ENCODE peak calls at places on chromosome 6, in five cellular contexts. J is AG04450, C is IMR-90, Q is pancreas, Z is ovary. S is an unnamed sample.

GRCh38 chr6:87146363-87146762 is 9.0 kb upstream of the ZNF292 start:
- DNase-seq in Z (no peak), C (no peak), Q (no peak), J (no peak), S (no peak)

GRCh38 chr6:14681699-14682487 is 564.0 kb upstream of the JARID2 start:
- DNase-seq in Z (no peak), C (no peak), J (no peak), Q (no peak), S (no peak)

GRCh38 chr6:110055387-110055735 is 77.2 kb downstream of the GPR6 start:
- DNase-seq in Q (no peak), Z (no peak), C (no peak), J (no peak), S (no peak)

GRCh38 chr6:139605350-139605749 is 230.9 kb upstream of the CITED2 start:
- DNase-seq in J (peak; percentile 68), C (peak; percentile 92), Q (no peak), Z (no peak), S (peak; percentile 55)

GRCh38 chr6:168188310-168188973 is 109.4 kb upstream of the FRMD1 start:
- DNase-seq in C (no peak), Q (no peak), J (no peak), Z (no peak), S (no peak)

GRCh38 chr6:98416027-98416426 is 418.3 kb upstream of the POU3F2 start:
- DNase-seq in Z (no peak), Q (no peak), C (no peak), J (no peak), S (peak; percentile 1)

GRCh38 chr6:1124885-1125284 is 187.0 kb upstream of the FOXQ1 start:
- DNase-seq in J (no peak), Q (no peak), Z (no peak), C (no peak), S (peak; percentile 71)

GRCh38 chr6:168413856-168414255 is 27.1 kb upstream of the SMOC2 start:
- DNase-seq in J (no peak), Z (no peak), C (no peak), Q (no peak), S (no peak)

GRCh38 chr6:163825033-163825432 is 410.5 kb downstream of the QKI start:
- DNase-seq in J (no peak), C (peak; percentile 76), Z (no peak), Q (no peak), S (peak; percentile 26)

GRCh38 chr6:44642870-44643522 is 255.5 kb downstream of the CDC5L start:
- DNase-seq in J (no peak), C (peak; percentile 18), Z (no peak), Q (no peak), S (peak; percentile 37)

GRCh38 chr6:31765910-31766794 is 3.7 kb downstream of the SAPCD1 start:
- DNase-seq in Q (peak; percentile 70), C (no peak), J (no peak), Z (no peak), S (no peak)

GRCh38 chr6:139316622-139317317 is 25.0 kb upstream of the TXLNB start:
- DNase-seq in J (no peak), C (no peak), Q (no peak), Z (no peak), S (no peak)

GRCh38 chr6:14270925-14271791 is 153.6 kb downstream of the CD83 start:
- DNase-seq in J (peak; percentile 20), Q (no peak), C (peak; percentile 74), Z (no peak), S (peak; percentile 100)

GRCh38 chr6:160534050-160534696 is 129.9 kb downstream of the LPA start:
- DNase-seq in Z (peak; percentile 62), J (no peak), C (peak; percentile 24), Q (peak; percentile 56), S (peak; percentile 33)

GRCh38 chr6:1424306-1424927 is 35.0 kb downstream of the FOXF2 start:
- DNase-seq in Z (no peak), J (no peak), C (peak; percentile 77), Q (no peak), S (peak; percentile 58)

GRCh38 chr6:36715469-36715868 is 17.8 kb downstream of the RAB44 start:
- DNase-seq in Z (no peak), J (no peak), C (no peak), Q (no peak), S (no peak)

GRCh38 chr6:16482702-16483314 is 244.4 kb downstream of the GMPR start:
- DNase-seq in J (no peak), C (no peak), Z (no peak), Q (no peak), S (no peak)

GRCh38 chr6:48826884-48827701 is 636.0 kb downstream of the MMUT start:
- DNase-seq in Q (no peak), J (peak; percentile 67), C (peak; percentile 97), Z (no peak), S (peak; percentile 99)

GRCh38 chr6:166618866-166619761 is 7.9 kb downstream of the RPS6KA2 start:
- DNase-seq in C (peak; percentile 87), J (no peak), Q (no peak), Z (no peak), S (no peak)

GRCh38 chr6:168060521-168060931 is 18.5 kb downstream of the FRMD1 start:
- DNase-seq in J (peak; percentile 16), Z (peak; percentile 66), Q (peak; percentile 89), C (peak; percentile 43), S (peak; percentile 23)

GRCh38 chr6:147126618-147127022 is 77.6 kb upstream of the STXBP5 start:
- DNase-seq in C (no peak), Q (no peak), J (no peak), Z (no peak), S (no peak)

DNA sequence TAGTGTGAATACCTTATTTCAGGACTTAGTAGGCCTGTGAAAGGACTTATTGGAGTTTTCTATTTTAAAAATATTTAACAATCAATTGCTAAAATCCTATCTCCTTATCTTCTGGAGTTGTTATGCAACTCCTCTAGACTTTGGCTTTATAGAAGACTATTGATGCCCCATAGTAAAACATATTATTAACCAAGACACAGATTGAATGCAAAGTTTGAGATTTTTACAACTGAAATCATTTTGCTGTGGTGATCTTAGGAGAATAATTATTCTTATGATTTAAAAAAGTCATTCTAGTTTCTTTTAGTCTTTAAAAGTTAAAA is 4.5 kb downstream of the HEY2 start:
- DNase-seq in Z (no peak), Q (no peak), J (no peak), C (no peak), S (no peak)
- TF ChIP-seq CTCF in Z (no peak), Q (no peak), J (no peak), C (no peak), S (no peak)

DNA sequence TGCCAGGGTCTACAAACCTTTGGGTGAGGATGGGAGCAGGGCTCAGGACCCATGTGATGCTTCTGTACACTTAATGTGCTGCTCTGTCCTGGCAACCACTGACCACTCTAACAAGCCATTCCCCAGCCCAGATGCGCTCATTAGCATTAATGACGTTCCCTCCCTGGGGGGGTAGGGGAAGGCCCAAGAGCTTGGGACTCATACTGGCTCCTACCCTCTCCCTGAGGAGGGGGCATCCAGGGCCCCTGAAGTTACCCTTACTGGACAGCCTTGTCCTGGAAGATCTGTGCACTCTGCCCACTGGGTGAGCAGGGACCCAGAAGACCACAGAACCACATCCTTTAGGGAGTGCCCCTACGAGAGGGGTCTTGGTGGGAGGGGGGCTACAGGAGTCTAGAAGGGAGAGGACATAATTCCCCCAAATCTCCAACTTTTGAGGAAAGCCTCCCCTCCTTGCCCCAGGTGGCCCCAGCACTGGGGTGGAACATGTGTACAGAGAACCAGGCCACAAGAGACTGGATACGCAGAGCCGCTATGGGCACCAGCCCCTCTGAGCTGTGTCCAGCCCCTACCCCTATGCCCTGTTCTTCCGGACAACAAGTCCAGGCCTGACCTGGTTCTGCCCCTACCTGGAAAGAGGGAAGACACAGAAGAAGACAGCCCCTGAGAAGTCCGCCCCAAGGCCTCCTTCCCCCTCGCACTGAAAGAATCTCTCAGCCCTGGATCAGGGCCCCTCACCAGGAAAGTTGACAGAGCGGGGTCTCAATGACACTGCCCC is 1.4 kb downstream of the TEAD3 start:
- DNase-seq in Q (no peak), Z (peak; percentile 47), J (no peak), C (peak; percentile 38), S (peak; percentile 30)
- H3K4me3 ChIP-seq in Q (peak overlapping the region; percentile 52), Z (peak overlapping the region; percentile 95), J (peak overlapping the region; percentile 78), C (peak overlapping the region; percentile 63), S (peak overlapping the region; percentile 56)

DNA sequence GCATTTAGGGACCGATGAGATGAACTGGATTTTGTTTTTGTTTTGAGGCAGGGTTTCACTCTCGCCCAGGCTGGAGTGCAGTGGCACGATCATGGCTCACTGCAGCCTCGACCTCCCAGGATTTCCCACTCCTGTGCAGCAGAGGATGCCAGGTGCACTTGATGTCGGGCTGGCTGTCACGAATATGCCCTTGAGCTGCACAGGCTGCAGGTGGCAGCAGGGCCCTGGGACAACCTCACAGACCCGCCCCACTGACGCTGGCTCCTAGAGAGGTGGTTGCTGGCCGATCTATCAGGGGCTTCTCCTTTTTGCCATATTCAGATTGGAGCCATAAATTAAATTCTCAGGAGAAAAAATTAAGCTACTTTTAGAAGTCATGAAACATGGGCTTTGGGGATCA is 32.2 kb downstream of the NQO2 start:
- DNase-seq in Z (no peak), J (no peak), C (no peak), Q (no peak), S (no peak)
- TF ChIP-seq CTCF in Z (no peak), J (no peak), C (no peak), Q (no peak), S (no peak)

GRCh38 chr6:91669154-91669903 is 1082.5 kb upstream of the MAP3K7 start:
- DNase-seq in C (no peak), J (no peak), Q (no peak), Z (no peak), S (no peak)
- H3K4me3 ChIP-seq in C (no peak overlapping the region), J (no peak overlapping the region), Q (no peak overlapping the region), Z (no peak overlapping the region), S (no peak overlapping the region)

GRCh38 chr6:9116026-9116425 is 680.7 kb upstream of the SLC35B3 start:
- DNase-seq in J (peak; percentile 34), Q (no peak), C (peak; percentile 79), Z (no peak), S (peak; percentile 59)
- TF ChIP-seq CTCF in J (no peak), Q (no peak), C (no peak), Z (no peak), S (no peak)

GRCh38 chr6:24686408-24686807 is 19.5 kb downstream of the ACOT13 start:
- DNase-seq in Q (no peak), J (no peak), C (no peak), Z (no peak), S (no peak)
- H3K4me3 ChIP-seq in Q (no peak overlapping the region), J (no peak overlapping the region), C (no peak overlapping the region), Z (no peak overlapping the region), S (no peak overlapping the region)

DNA sequence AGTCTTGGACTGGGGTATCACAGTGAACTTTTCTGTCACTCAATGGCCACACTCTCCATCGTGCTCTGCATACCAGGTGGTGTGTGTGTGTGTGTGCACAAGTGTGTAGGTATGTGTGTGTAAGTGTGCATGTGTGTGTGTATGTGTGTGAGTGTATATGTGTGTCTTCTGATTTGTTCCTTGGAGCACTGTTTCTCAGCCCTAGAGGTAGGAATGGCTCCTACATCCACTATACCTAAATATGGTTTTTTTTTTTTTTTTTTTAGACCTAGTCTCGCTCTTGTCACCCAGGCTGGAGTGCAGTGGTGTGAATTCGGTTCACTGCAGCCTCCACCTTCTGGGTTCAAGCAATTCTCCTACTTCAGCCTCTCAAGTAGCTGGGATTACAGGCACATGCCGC is 236.6 kb downstream of the PHF3 start:
- DNase-seq in Q (no peak), Z (no peak), C (no peak), J (no peak), S (no peak)
- TF ChIP-seq CTCF in Q (no peak), Z (no peak), C (no peak), J (peak; percentile 27), S (no peak)

GRCh38 chr6:108134213-108134973 is 31.4 kb upstream of the NR2E1 start:
- DNase-seq in Z (no peak), C (no peak), J (no peak), Q (no peak), S (no peak)
- H3K4me3 ChIP-seq in Z (peak overlapping the region; percentile 17), C (no peak overlapping the region), J (peak overlapping the region; percentile 50), Q (no peak overlapping the region), S (peak overlapping the region; percentile 47)